ENCODE peak calls at places on chromosomes 3 and 15, in seven cellular contexts. L, G, E, D, Y, M and Z are unnamed samples.

GRCh38 chr3:121995190-121996137 is 26.6 kb downstream of the ILDR1 start:
- DNase-seq in L (no peak), E (peak), M (peak), D (peak), G (peak), Y (no peak), Z (no peak)

GRCh38 chr3:4979401-4980228 is at the start of gene BHLHE40:
- DNase-seq in L (no peak), Y (no peak), D (no peak), E (no peak), G (no peak), M (no peak), Z (no peak)

GRCh38 chr3:110237091-110237615 is 834.5 kb upstream of the NECTIN3 start:
- DNase-seq in L (no peak), M (no peak), G (no peak), E (no peak), Y (no peak), D (no peak), Z (no peak)

GRCh38 chr15:38474155-38474757 is 20.3 kb downstream of the FAM98B start:
- DNase-seq in G (no peak), M (no peak), L (no peak), Y (no peak), D (peak), E (peak), Z (no peak)

GRCh38 chr3:377158-377561 is 180.6 kb downstream of the CHL1 start:
- DNase-seq in E (peak), G (no peak), M (no peak), L (no peak), D (no peak), Y (no peak), Z (no peak)

GRCh38 chr15:88012233-88012632 is 244.3 kb downstream of the NTRK3 start:
- DNase-seq in G (peak), L (no peak), D (no peak), M (no peak), E (no peak), Y (no peak), Z (no peak)

GRCh38 chr3:156456771-156457224 is 98.1 kb downstream of the SSR3 start:
- DNase-seq in E (no peak), Y (no peak), D (peak), G (peak), M (peak), L (no peak), Z (no peak)

GRCh38 chr3:109336272-109336957 is 931 bp downstream of the DPPA4 start:
- DNase-seq in Y (no peak), E (no peak), L (no peak), D (peak), G (no peak), M (no peak), Z (no peak)

GRCh38 chr3:140053011-140053702 is 118.2 kb downstream of the CLSTN2 start:
- DNase-seq in Y (no peak), D (no peak), G (no peak), L (no peak), E (no peak), M (no peak), Z (no peak)

GRCh38 chr15:44713006-44713966 is 2.0 kb downstream of the B2M start:
- DNase-seq in L (no peak), E (no peak), Y (no peak), M (no peak), G (no peak), D (no peak), Z (no peak)

GRCh38 chr15:41860049-41860828 is 21.6 kb downstream of the PLA2G4B start:
- DNase-seq in M (no peak), G (no peak), L (no peak), Y (no peak), E (no peak), D (no peak), Z (no peak)

GRCh38 chr15:62417444-62417843 is 252.4 kb upstream of the C2CD4B start:
- DNase-seq in M (no peak), E (no peak), G (no peak), Y (no peak), D (peak), L (no peak), Z (no peak)